ENCODE peak calls at places on chromosomes 6 and 20, in nine cellular contexts. D is GM23338, X is HFFc6, W is nephron progenitor cell, Y is brain microvascular endothelial cell, C is cardiac muscle cell, B is coronary artery, J is Peyer's patch, R is ovary. O is an unnamed sample.

GRCh38 chr20:20780127-20780822 is 67.8 kb upstream of the RALGAPA2 start:
- DNase-seq in D (peak), X (no peak), W (no peak), Y (no peak), C (no peak), B (peak), J (peak), R (peak), O (no peak)

GRCh38 chr6:73249998-73250397 is 13.0 kb downstream of the KHDC1 start:
- DNase-seq in D (no peak), X (no peak), W (no peak), Y (no peak), C (no peak), B (no peak), J (no peak), R (no peak), O (no peak)

GRCh38 chr6:31886426-31887068 is 7.8 kb upstream of the SLC44A4 start:
- DNase-seq in D (no peak), X (no peak), W (no peak), Y (no peak), C (no peak), B (no peak), J (no peak), R (no peak), O (no peak)

GRCh38 chr20:45372646-45373352 is 5.3 kb downstream of the TP53TG5 start:
- DNase-seq in D (peak), X (no peak), W (no peak), Y (no peak), C (no peak), B (peak), J (no peak), R (no peak), O (no peak)

GRCh38 chr20:2210646-2211556 is 84.9 kb upstream of the TGM3 start:
- DNase-seq in D (peak), X (peak), W (no peak), Y (peak), C (no peak), B (no peak), J (no peak), R (no peak), O (no peak)

GRCh38 chr6:67219336-67219735 is 1415.7 kb upstream of the ADGRB3 start:
- DNase-seq in D (no peak), X (no peak), W (no peak), Y (no peak), C (no peak), B (no peak), J (no peak), R (no peak), O (no peak)

GRCh38 chr6:21461844-21462518 is 131.6 kb upstream of the SOX4 start:
- DNase-seq in D (no peak), X (no peak), W (no peak), Y (no peak), C (no peak), B (no peak), J (no peak), R (no peak), O (no peak)

GRCh38 chr6:113120577-113121285 is 736.4 kb upstream of the MARCKS start:
- DNase-seq in D (peak), X (peak), W (no peak), Y (peak), C (no peak), B (no peak), J (no peak), R (no peak), O (no peak)

GRCh38 chr6:45951771-45952529 is 63.7 kb downstream of the CLIC5 start:
- DNase-seq in D (no peak), X (no peak), W (no peak), Y (no peak), C (no peak), B (no peak), J (no peak), R (no peak), O (no peak)

GRCh38 chr20:61937963-61938838 is 127.5 kb downstream of the TAF4 start:
- DNase-seq in D (no peak), X (no peak), W (no peak), Y (no peak), C (no peak), B (no peak), J (no peak), R (no peak), O (no peak)

GRCh38 chr20:40054311-40054710 is 634.7 kb downstream of the MAFB start:
- DNase-seq in D (no peak), X (no peak), W (no peak), Y (no peak), C (no peak), B (no peak), J (no peak), R (no peak), O (no peak)

GRCh38 chr6:125524356-125524755 is 222.6 kb upstream of the HDDC2 start:
- DNase-seq in D (no peak), X (no peak), W (no peak), Y (no peak), C (no peak), B (no peak), J (no peak), R (no peak), O (no peak)

GRCh38 chr6:155936551-155936950 is 480.9 kb upstream of the NOX3 start:
- DNase-seq in D (no peak), X (no peak), W (no peak), Y (peak), C (no peak), B (peak), J (no peak), R (no peak), O (no peak)

GRCh38 chr6:53043626-53044025 is 21.6 kb upstream of the FBXO9 start:
- DNase-seq in D (peak), X (no peak), W (no peak), Y (no peak), C (no peak), B (no peak), J (no peak), R (no peak), O (no peak)

GRCh38 chr6:170165501-170166117 is 125.3 kb downstream of the DLL1 start:
- DNase-seq in D (no peak), X (no peak), W (no peak), Y (no peak), C (peak), B (no peak), J (no peak), R (no peak), O (no peak)

GRCh38 chr6:136922680-136922996 is 537 bp downstream of the SLC35D3 start:
- DNase-seq in D (no peak), X (no peak), W (no peak), Y (no peak), C (no peak), B (no peak), J (no peak), R (no peak), O (no peak)

GRCh38 chr20:1334761-1335160 is 5.8 kb upstream of the SDCBP2 start:
- DNase-seq in D (peak), X (no peak), W (no peak), Y (no peak), C (no peak), B (no peak), J (no peak), R (peak), O (no peak)

GRCh38 chr6:169859401-169859977 is 108.1 kb downstream of the ERMARD start:
- DNase-seq in D (no peak), X (no peak), W (no peak), Y (no peak), C (no peak), B (peak), J (no peak), R (no peak), O (peak)

GRCh38 chr6:4632411-4632810 is 143.8 kb upstream of the CDYL start:
- DNase-seq in D (no peak), X (no peak), W (no peak), Y (no peak), C (no peak), B (no peak), J (no peak), R (no peak), O (no peak)

GRCh38 chr6:118620202-118620601 is 31.2 kb downstream of the CEP85L start:
- DNase-seq in D (no peak), X (no peak), W (no peak), Y (no peak), C (no peak), B (no peak), J (no peak), R (no peak), O (no peak)

GRCh38 chr6:112620832-112621569 is 273.9 kb downstream of the RFPL4B start:
- DNase-seq in D (no peak), X (no peak), W (no peak), Y (peak), C (no peak), B (no peak), J (no peak), R (no peak), O (no peak)

GRCh38 chr6:84847349-84848160 is 83.2 kb upstream of the TBX18 start:
- DNase-seq in D (no peak), X (peak), W (no peak), Y (peak), C (no peak), B (no peak), J (no peak), R (no peak), O (no peak)

GRCh38 chr6:104754788-104755409 is 104.8 kb downstream of the HACE1 start:
- DNase-seq in D (no peak), X (no peak), W (no peak), Y (no peak), C (no peak), B (no peak), J (no peak), R (no peak), O (no peak)

GRCh38 chr20:49590163-49591017 is 22.5 kb upstream of the PTGIS start:
- DNase-seq in D (no peak), X (no peak), W (no peak), Y (no peak), C (no peak), B (no peak), J (no peak), R (no peak), O (no peak)

GRCh38 chr6:25279748-25280616 is 808 bp downstream of the CARMIL1 start:
- DNase-seq in D (peak), X (no peak), W (peak), Y (no peak), C (peak), B (no peak), J (peak), R (peak), O (no peak)

GRCh38 chr6:140101367-140101766 is 726.9 kb upstream of the CITED2 start:
- DNase-seq in D (no peak), X (peak), W (no peak), Y (no peak), C (no peak), B (no peak), J (no peak), R (no peak), O (no peak)

GRCh38 chr6:37449984-37450383 is 17.0 kb downstream of the CMTR1 start:
- DNase-seq in D (no peak), X (no peak), W (no peak), Y (no peak), C (no peak), B (no peak), J (no peak), R (no peak), O (no peak)

GRCh38 chr6:52675372-52675771 is 4.5 kb downstream of the TMEM14A start:
- DNase-seq in D (peak), X (no peak), W (no peak), Y (no peak), C (no peak), B (no peak), J (no peak), R (no peak), O (no peak)

GRCh38 chr20:297925-298754 is 770 bp downstream of the ZCCHC3 start:
- DNase-seq in D (peak), X (peak), W (peak), Y (peak), C (peak), B (peak), J (peak), R (peak), O (no peak)

GRCh38 chr6:6918216-6918983 is 189.4 kb upstream of the RREB1 start:
- DNase-seq in D (no peak), X (peak), W (no peak), Y (peak), C (no peak), B (no peak), J (no peak), R (no peak), O (no peak)

GRCh38 chr6:112163295-112164257 is 76.2 kb downstream of the FAM229B start:
- DNase-seq in D (peak), X (peak), W (peak), Y (peak), C (peak), B (no peak), J (peak), R (peak), O (peak)

GRCh38 chr20:46264391-46265266 is 43.7 kb downstream of the CDH22 start:
- DNase-seq in D (no peak), X (no peak), W (no peak), Y (no peak), C (no peak), B (no peak), J (no peak), R (no peak), O (no peak)

GRCh38 chr6:155152211-155153076 is 111.4 kb upstream of the CLDN20 start:
- DNase-seq in D (peak), X (no peak), W (peak), Y (no peak), C (no peak), B (no peak), J (no peak), R (no peak), O (no peak)

GRCh38 chr6:158475344-158476302 is 84.3 kb upstream of the TMEM181 start:
- DNase-seq in D (no peak), X (peak), W (no peak), Y (peak), C (no peak), B (no peak), J (no peak), R (no peak), O (no peak)

GRCh38 chr20:10524034-10524476 is 89.0 kb downstream of the SLX4IP start:
- DNase-seq in D (peak), X (no peak), W (peak), Y (peak), C (peak), B (peak), J (no peak), R (peak), O (no peak)

GRCh38 chr6:35688605-35689322 is at the start of gene FKBP5:
- DNase-seq in D (peak), X (peak), W (peak), Y (peak), C (peak), B (peak), J (peak), R (peak), O (peak)

GRCh38 chr6:57075092-57075491 is 14.9 kb upstream of the ZNF451 start:
- DNase-seq in D (no peak), X (no peak), W (no peak), Y (no peak), C (no peak), B (no peak), J (no peak), R (no peak), O (no peak)

GRCh38 chr6:127893541-127893940 is 7.3 kb downstream of the THEMIS start:
- DNase-seq in D (peak), X (no peak), W (no peak), Y (no peak), C (no peak), B (no peak), J (no peak), R (no peak), O (no peak)

GRCh38 chr6:131931063-131931745 is 20.0 kb downstream of the CCN2 start:
- DNase-seq in D (no peak), X (no peak), W (no peak), Y (no peak), C (no peak), B (no peak), J (no peak), R (no peak), O (no peak)
- TF ChIP-seq CTCF in D (no peak), X (no peak), W (no peak), Y (no peak), C (no peak), B (no peak), J (no peak), R (no peak), O (no peak)

GRCh38 chr20:16171180-16171579 is 402.1 kb downstream of the KIF16B start:
- DNase-seq in D (no peak), X (no peak), W (no peak), Y (no peak), C (no peak), B (no peak), J (no peak), R (no peak), O (no peak)

GRCh38 chr20:16178671-16179070 is 394.6 kb downstream of the KIF16B start:
- DNase-seq in D (no peak), X (no peak), W (no peak), Y (no peak), C (no peak), B (no peak), J (no peak), R (no peak), O (no peak)

GRCh38 chr20:16179919-16180318 is 393.3 kb downstream of the KIF16B start:
- DNase-seq in D (no peak), X (no peak), W (no peak), Y (no peak), C (no peak), B (no peak), J (no peak), R (no peak), O (no peak)

GRCh38 chr20:16173044-16173443 is 400.2 kb downstream of the KIF16B start:
- DNase-seq in D (no peak), X (no peak), W (no peak), Y (no peak), C (no peak), B (no peak), J (no peak), R (no peak), O (no peak)

DNA sequence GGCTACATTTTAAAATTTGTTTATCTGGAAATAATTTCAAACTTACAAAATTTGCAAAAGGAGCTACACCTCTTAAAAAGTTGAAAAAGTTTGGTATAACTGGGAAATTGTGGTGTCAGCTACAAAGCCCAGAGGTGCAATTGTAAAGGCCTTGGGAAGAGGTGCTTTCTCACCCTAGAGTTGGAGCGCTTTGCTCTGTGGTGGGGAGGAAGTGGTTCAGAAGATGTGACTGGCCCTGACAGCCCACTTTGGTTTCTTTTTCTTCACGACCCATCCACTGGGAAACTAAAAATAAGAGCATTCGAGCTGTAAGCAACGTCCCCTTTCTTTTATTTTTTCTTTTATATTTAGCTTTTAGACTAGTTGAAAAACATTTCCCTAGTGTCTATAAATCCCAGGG is 397.9 kb downstream of the KIF16B start:
- DNase-seq in D (no peak), X (no peak), W (no peak), Y (no peak), C (no peak), B (no peak), J (no peak), R (no peak), O (no peak)
- TF ChIP-seq CTCF in D (no peak), X (no peak), W (no peak), Y (no peak), C (no peak), B (no peak), J (no peak), R (no peak), O (no peak)

GRCh38 chr20:57329608-57330221 is at the start of gene SPO11:
- DNase-seq in D (peak), X (no peak), W (peak), Y (no peak), C (peak), B (no peak), J (no peak), R (no peak), O (peak)

GRCh38 chr20:57327820-57328219 is 1.8 kb upstream of the SPO11 start:
- DNase-seq in D (no peak), X (no peak), W (no peak), Y (no peak), C (no peak), B (no peak), J (no peak), R (no peak), O (no peak)

GRCh38 chr20:57335392-57335791 is 5.8 kb downstream of the SPO11 start:
- DNase-seq in D (no peak), X (no peak), W (no peak), Y (no peak), C (no peak), B (no peak), J (no peak), R (no peak), O (no peak)

GRCh38 chr20:57330998-57331397 is 1.4 kb downstream of the SPO11 start:
- DNase-seq in D (no peak), X (no peak), W (no peak), Y (no peak), C (no peak), B (no peak), J (no peak), R (no peak), O (no peak)

DNA sequence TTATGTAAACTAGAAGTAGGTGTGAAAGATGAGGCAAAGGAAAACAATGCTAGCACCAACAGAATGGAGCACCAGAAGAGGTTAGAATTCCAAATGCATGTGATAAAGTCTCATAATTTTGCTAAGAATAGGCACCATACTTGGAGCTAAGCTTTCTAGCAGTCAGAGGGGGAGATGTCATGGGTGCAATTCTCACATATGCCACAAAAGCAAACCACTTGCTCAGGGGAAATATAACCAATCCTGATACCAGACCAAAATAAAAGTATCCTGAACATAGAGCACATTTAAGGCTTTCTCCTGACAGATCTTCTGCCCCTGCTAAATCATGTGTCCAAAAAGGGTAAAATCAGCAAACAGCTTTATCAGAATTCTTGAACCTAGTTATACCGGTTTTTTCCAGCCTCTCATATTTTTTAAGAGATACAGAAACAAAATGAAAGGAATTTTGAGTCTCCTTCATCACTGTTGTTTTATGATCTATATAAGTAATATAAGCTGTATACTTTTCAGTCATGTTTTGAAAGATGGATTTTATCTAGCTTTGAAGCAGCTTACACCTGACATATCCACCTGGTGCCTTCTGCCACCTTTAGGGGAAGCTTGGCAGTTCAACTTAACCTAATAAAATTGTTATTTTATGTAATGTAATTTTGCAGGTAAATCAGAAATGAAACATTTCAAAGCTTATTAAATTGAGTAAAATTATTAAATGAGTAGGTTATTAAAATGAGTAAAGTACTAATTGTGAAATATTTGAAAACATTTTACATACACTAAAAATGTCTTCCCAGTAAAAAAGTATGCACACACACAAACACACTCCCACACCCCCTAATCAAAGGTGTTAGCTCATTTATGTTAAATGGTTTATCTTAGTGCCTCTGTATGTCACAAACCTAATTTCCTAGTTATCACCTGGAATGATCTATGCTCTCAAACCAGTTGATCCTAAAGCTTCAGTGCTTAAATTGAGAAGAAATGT is 2.8 kb downstream of the SPO11 start:
- DNase-seq in D (peak), X (no peak), W (no peak), Y (no peak), C (peak), B (no peak), J (no peak), R (no peak), O (no peak)
- TF ChIP-seq CTCF in D (peak), X (peak), W (peak), Y (no peak), C (no peak), B (no peak), J (no peak), R (no peak), O (peak)

GRCh38 chr6:38730136-38730862 is 15.2 kb downstream of the DNAH8 start:
- DNase-seq in D (no peak), X (no peak), W (no peak), Y (no peak), C (no peak), B (no peak), J (no peak), R (no peak), O (no peak)
- TF ChIP-seq CTCF in D (no peak), X (no peak), W (no peak), Y (no peak), C (no peak), B (no peak), J (no peak), R (no peak), O (no peak)

GRCh38 chr6:124200661-124201060 is 397.0 kb downstream of the NKAIN2 start:
- DNase-seq in D (no peak), X (no peak), W (no peak), Y (no peak), C (no peak), B (no peak), J (no peak), R (no peak), O (no peak)
- TF ChIP-seq CTCF in D (no peak), X (no peak), W (no peak), Y (no peak), C (no peak), B (no peak), J (no peak), R (no peak), O (no peak)